ENCODE peak calls at places on chromosomes 1 and 21, in four cellular contexts. L, Q, B and K are unnamed samples.

GRCh38 chr1:173562813-173563212 is 40.1 kb downstream of the SLC9C2 start:
- DNase-seq in L (no peak), Q (no peak), B (no peak), K (no peak)

GRCh38 chr1:115084902-115085505 is 4.3 kb downstream of the TSPAN2 start:
- DNase-seq in L (no peak), Q (no peak), B (peak), K (no peak)

GRCh38 chr1:167984886-167985489 is 48.1 kb upstream of the MPC2 start:
- DNase-seq in L (peak), Q (peak), B (no peak), K (peak)

GRCh38 chr1:3481836-3482589 is 27.5 kb downstream of the ARHGEF16 start:
- DNase-seq in L (no peak), Q (no peak), B (no peak), K (peak)

GRCh38 chr1:233367057-233367759 is 39.7 kb downstream of the MAP3K21 start:
- DNase-seq in L (no peak), Q (peak), B (no peak), K (no peak)

GRCh38 chr1:43269627-43270375 is at the start of gene TMEM125:
- DNase-seq in L (no peak), Q (no peak), B (no peak), K (no peak)

GRCh38 chr1:12541274-12542137 is 76.5 kb downstream of the DHRS3 start:
- DNase-seq in L (peak), Q (peak), B (peak), K (peak)

GRCh38 chr1:26537951-26538352 is 8.4 kb downstream of the RPS6KA1 start:
- DNase-seq in L (peak), Q (peak), B (peak), K (peak)

GRCh38 chr21:31370893-31371652 is 27.0 kb upstream of the TIAM1 start:
- DNase-seq in L (peak), Q (peak), B (peak), K (peak)

GRCh38 chr1:155063550-155064108 is at the start of gene EFNA4:
- DNase-seq in L (peak), Q (peak), B (peak), K (peak)

GRCh38 chr1:155060736-155061135 is 2.8 kb upstream of the EFNA4 start:
- DNase-seq in L (no peak), Q (no peak), B (no peak), K (no peak)

GRCh38 chr1:155061381-155062150 is 2.0 kb upstream of the EFNA4 start:
- DNase-seq in L (peak), Q (peak), B (peak), K (peak)

GRCh38 chr1:155062702-155063411 is 683 bp upstream of the EFNA4 start:
- DNase-seq in L (peak), Q (peak), B (peak), K (peak)

DNA sequence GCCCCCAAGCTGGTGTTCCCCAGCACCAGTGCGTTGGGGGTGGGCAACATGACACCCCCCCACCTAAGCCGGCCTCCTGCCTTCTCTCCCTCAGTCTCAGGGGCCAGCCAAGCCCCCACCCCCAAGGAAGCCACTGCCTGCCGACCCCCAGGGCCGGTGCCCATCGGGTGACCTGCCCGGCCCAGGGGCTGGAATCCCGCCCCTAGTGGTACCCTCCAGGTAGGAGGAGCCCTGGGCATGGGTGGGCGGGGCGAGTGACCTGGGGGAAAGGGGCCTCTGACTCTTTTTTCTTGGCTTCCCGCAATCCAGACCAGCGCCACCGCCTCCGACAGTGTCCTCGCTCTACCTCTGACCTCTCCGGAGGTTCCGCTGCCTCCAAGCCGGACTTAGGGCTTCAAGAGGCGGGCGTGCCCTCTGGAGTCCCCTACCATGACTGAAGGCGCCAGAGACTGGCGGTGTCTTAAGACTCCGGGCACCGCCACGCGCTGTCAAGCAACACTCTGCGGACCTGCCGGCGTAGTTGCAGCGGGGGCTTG is 1.3 kb upstream of the EFNA4 start:
- DNase-seq in L (no peak), Q (no peak), B (no peak), K (no peak)
- H3K4me3 ChIP-seq in L (no peak), Q (no peak), B (no peak), K (no peak)

GRCh38 chr1:58155418-58156123 is 391.0 kb downstream of the OMA1 start:
- DNase-seq in L (peak), Q (no peak), B (no peak), K (peak)
- TF ChIP-seq CTCF in L (no peak), Q (peak), B (peak), K (peak)

DNA sequence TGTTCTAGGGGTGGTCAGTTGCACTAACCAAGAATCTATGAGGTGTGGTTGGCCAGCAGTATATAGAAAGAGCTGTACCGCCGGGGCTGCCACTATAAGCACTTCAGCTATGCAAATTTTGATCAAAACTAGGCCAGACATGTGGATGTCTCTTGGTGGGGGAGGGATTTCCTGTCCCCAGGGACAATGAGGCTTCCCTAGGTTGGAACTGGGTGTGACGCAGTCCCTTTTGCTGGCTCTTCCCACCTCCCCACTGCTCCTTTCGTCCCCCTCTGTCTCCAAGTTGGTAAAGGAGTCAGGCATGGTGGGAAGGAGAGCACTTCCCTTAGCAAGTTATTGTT is 13.6 kb downstream of the SDCCAG8 start:
- DNase-seq in L (peak), Q (no peak), B (no peak), K (no peak)
- H3K4me3 ChIP-seq in L (no peak), Q (no peak), B (no peak), K (no peak)

GRCh38 chr1:41353744-41354143 is 7.5 kb upstream of the FOXO6 start:
- DNase-seq in L (no peak), Q (no peak), B (no peak), K (peak)
- TF ChIP-seq CTCF in L (no peak), Q (no peak), B (no peak), K (no peak)

GRCh38 chr1:27605796-27606707 is 2.1 kb upstream of the AHDC1 start:
- DNase-seq in L (peak), Q (peak), B (peak), K (peak)
- H3K4me3 ChIP-seq in L (no peak), Q (no peak), B (no peak), K (no peak)

GRCh38 chr21:39097981-39098380 is 85.3 kb downstream of the PSMG1 start:
- DNase-seq in L (no peak), Q (no peak), B (no peak), K (no peak)

GRCh38 chr21:39094847-39095525 is 88.3 kb downstream of the PSMG1 start:
- DNase-seq in L (peak), Q (peak), B (peak), K (peak)

GRCh38 chr21:39097335-39097861 is 85.9 kb downstream of the PSMG1 start:
- DNase-seq in L (no peak), Q (no peak), B (no peak), K (no peak)

GRCh38 chr21:39095681-39096080 is 87.6 kb downstream of the PSMG1 start:
- DNase-seq in L (no peak), Q (no peak), B (no peak), K (no peak)

GRCh38 chr21:39096754-39097153 is 86.5 kb downstream of the PSMG1 start:
- DNase-seq in L (no peak), Q (no peak), B (no peak), K (no peak)
- TF ChIP-seq CTCF in L (peak), Q (peak), B (no peak), K (no peak)

DNA sequence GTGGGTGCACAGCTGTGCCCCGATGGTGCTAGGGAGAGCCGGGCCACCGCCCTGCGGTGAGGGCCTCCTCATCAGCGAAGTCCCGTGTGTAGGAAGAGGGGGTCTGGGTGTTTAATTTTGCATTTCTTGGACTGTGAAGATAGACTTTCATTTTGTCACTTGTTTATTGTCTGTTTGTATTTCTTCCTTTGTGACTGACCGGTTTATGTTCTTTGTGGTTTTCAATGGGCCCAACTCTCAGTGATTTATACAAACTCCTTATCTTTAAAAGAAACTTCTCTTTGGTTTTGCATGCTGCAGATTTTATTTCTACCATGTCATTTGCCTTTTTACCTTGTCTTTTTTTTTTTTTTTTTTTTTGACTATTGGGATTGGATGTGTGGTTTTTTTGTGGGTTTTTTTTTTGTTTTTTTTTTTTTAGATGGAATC is 65.1 kb downstream of the COL18A1 start:
- DNase-seq in L (no peak), Q (peak), B (peak), K (peak)
- H3K4me3 ChIP-seq in L (no peak), Q (no peak), B (no peak), K (no peak)